ENCODE peak calls at places on chromosomes 1 and 21, in six cellular contexts. F, P, W, L, R and O are unnamed samples.

GRCh38 chr1:46461809-46462448 is 27.7 kb upstream of the DMBX1 start:
- DNase-seq in P (no peak), R (no peak), F (no peak), L (no peak), W (peak), O (no peak)

GRCh38 chr1:27487927-27488522 is 1.9 kb downstream of the WASF2 start:
- DNase-seq in L (no peak), F (no peak), W (no peak), R (no peak), P (no peak), O (no peak)

GRCh38 chr1:247268390-247269045 is 12.6 kb downstream of the VN1R5 start:
- DNase-seq in P (no peak), F (no peak), R (no peak), W (peak), L (no peak), O (no peak)

GRCh38 chr1:108556501-108556900 is 3.4 kb upstream of the EEIG2 start:
- DNase-seq in L (no peak), P (no peak), R (no peak), W (no peak), F (no peak), O (no peak)

GRCh38 chr21:42818328-42818749 is 61.0 kb downstream of the WDR4 start:
- DNase-seq in F (peak), L (no peak), R (peak), P (peak), W (peak), O (no peak)

GRCh38 chr1:186804669-186805068 is 24.1 kb upstream of the PLA2G4A start:
- DNase-seq in W (no peak), R (no peak), F (no peak), L (no peak), P (no peak), O (no peak)

GRCh38 chr1:67834246-67834877 is 1.1 kb upstream of the GNG12 start:
- DNase-seq in F (no peak), P (no peak), W (peak), L (no peak), R (no peak), O (no peak)

GRCh38 chr1:38858833-38859560 is 575 bp downstream of the RRAGC start:
- DNase-seq in P (peak), W (peak), L (no peak), R (peak), F (peak), O (no peak)

GRCh38 chr1:8858112-8858668 is 20.3 kb downstream of the ENO1 start:
- DNase-seq in P (no peak), W (peak), R (no peak), F (no peak), L (no peak), O (no peak)

GRCh38 chr1:155017946-155018316 is 15.3 kb downstream of the ZBTB7B start:
- DNase-seq in W (no peak), F (no peak), R (no peak), L (no peak), P (no peak), O (no peak)
- TF ChIP-seq CTCF in W (no peak), F (no peak), R (no peak), L (no peak), P (no peak), O (no peak)

GRCh38 chr21:37496972-37497371 is 130.4 kb downstream of the DYRK1A start:
- DNase-seq in L (no peak), W (no peak), R (no peak), P (no peak), F (no peak), O (no peak)
- TF ChIP-seq CTCF in L (peak), W (no peak), R (no peak), P (no peak), F (no peak), O (peak)

DNA sequence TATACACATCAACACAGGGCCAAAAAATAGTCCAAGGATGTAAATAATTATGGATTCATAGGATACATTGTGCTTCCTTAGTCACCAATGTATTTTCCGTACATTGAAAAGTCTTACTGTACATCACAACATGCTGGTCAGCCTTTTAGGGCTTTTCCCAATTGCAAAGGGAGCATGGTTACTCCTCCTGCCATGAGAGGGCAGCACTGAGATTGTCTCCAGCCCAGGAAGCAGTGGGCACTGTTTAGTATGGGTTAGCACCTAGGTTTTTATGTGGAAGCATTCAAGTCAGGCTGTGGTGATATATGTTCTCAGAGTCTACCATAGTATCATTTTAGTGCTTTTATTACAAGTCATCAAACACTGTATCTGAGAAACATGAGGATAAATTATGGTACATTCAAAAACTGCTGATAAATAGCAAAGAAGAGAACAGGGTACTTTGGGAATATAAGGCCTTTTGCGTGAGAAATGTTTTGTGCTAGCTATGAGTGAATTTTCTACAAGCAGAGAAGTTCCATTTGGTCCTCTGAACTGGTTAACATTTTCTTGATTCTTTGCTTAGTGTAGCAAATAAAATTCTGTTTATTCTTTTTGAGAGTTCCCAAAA is 34.0 kb downstream of the ST6GALNAC5 start:
- DNase-seq in W (peak), L (no peak), P (peak), R (no peak), F (peak), O (peak)
- TF ChIP-seq CTCF in W (peak), L (peak), P (peak), R (peak), F (peak), O (peak)

GRCh38 chr1:152179566-152179965 is 20.5 kb upstream of the RPTN start:
- DNase-seq in W (no peak), R (no peak), L (no peak), P (no peak), F (no peak), O (no peak)

GRCh38 chr1:152186556-152187285 is 27.7 kb upstream of the RPTN start:
- DNase-seq in W (peak), P (no peak), F (no peak), L (no peak), R (no peak), O (no peak)

GRCh38 chr1:152185544-152186391 is 26.7 kb upstream of the RPTN start:
- DNase-seq in F (peak), L (no peak), W (peak), P (peak), R (no peak), O (no peak)

GRCh38 chr1:152182942-152183341 is 23.9 kb upstream of the RPTN start:
- DNase-seq in L (no peak), P (peak), W (peak), F (no peak), R (no peak), O (no peak)

GRCh38 chr1:152182431-152182830 is 23.4 kb upstream of the RPTN start:
- DNase-seq in P (no peak), L (no peak), W (peak), F (no peak), R (no peak), O (no peak)
- TF ChIP-seq CTCF in P (peak), L (peak), W (peak), F (peak), R (peak), O (no peak)

GRCh38 chr1:54069792-54070548 is 16.6 kb downstream of the TCEANC2 start:
- DNase-seq in F (peak), W (peak), L (no peak), P (no peak), R (no peak), O (no peak)
- TF ChIP-seq CTCF in F (peak), W (peak), L (peak), P (peak), R (peak), O (peak)

GRCh38 chr1:56965191-56965590 is 624 bp downstream of the C8B start:
- DNase-seq in L (no peak), P (no peak), R (no peak), W (no peak), F (no peak), O (no peak)
- TF ChIP-seq CTCF in L (no peak), P (no peak), R (no peak), W (no peak), F (no peak), O (no peak)

DNA sequence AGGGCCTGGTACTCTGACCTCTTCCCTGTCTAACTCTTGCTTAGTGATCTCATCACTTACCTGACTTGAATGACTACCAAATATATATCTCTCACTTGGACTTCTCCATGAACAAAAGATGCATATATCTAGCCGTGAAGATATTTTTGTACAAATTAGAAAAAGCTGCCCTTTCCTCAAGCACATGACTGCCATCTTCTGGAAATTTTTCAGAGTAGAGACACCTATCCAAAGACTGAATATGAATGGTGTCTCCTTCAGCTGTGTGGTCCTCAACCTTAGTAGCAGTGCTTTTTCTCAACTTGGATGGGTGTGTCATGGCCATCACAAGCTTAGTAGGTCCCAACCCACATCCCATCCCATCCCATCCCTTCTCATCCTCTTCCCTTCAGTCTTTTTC is 142.3 kb downstream of the DNM3 start:
- DNase-seq in R (no peak), L (no peak), F (no peak), P (no peak), W (peak), O (no peak)
- TF ChIP-seq CTCF in R (no peak), L (no peak), F (peak), P (no peak), W (peak), O (peak)